ENCODE peak calls at places on chromosomes 1 and 21, in four cellular contexts. H, S, I and A are unnamed samples.

GRCh38 chr1:84539972-84540371 is 33.6 kb upstream of the GNG5 start:
- DNase-seq in H (no peak), S (no peak), I (no peak), A (no peak)

GRCh38 chr1:217029311-217030157 is 306.3 kb upstream of the ESRRG start:
- DNase-seq in H (no peak), S (no peak), I (peak), A (no peak)

GRCh38 chr1:119929643-119930310 is 33.5 kb upstream of the ADAM30 start:
- DNase-seq in H (no peak), S (no peak), I (no peak), A (no peak)

GRCh38 chr1:86487131-86487804 is 18.5 kb downstream of the CLCA1 start:
- DNase-seq in H (peak), S (no peak), I (no peak), A (no peak)

GRCh38 chr1:162317659-162318058 is 59.0 kb downstream of the SPATA46 start:
- DNase-seq in H (no peak), S (no peak), I (no peak), A (no peak)

GRCh38 chr1:3530086-3530930 is 75.8 kb downstream of the ARHGEF16 start:
- DNase-seq in H (no peak), S (no peak), I (peak), A (no peak)

GRCh38 chr1:8818325-8818775 is 910 bp upstream of the RERE start:
- DNase-seq in H (no peak), S (no peak), I (peak), A (no peak)

GRCh38 chr1:59332983-59333382 is 36.1 kb downstream of the FGGY start:
- DNase-seq in H (no peak), S (no peak), I (no peak), A (no peak)

GRCh38 chr1:69269491-69269890 is 298.2 kb upstream of the LRRC7 start:
- DNase-seq in H (no peak), S (no peak), I (no peak), A (no peak)

GRCh38 chr1:12232221-12232620 is 2.4 kb downstream of the VPS13D start:
- DNase-seq in H (peak), S (no peak), I (peak), A (no peak)

GRCh38 chr1:201219481-201220387 is 29.1 kb downstream of the IGFN1 start:
- DNase-seq in H (no peak), S (no peak), I (no peak), A (no peak)

GRCh38 chr1:31010081-31010989 is 55.2 kb downstream of the PUM1 start:
- DNase-seq in H (no peak), S (no peak), I (no peak), A (no peak)

GRCh38 chr1:107152332-107152731 is 11.5 kb downstream of the NTNG1 start:
- DNase-seq in H (no peak), S (no peak), I (no peak), A (no peak)

GRCh38 chr1:230459463-230459862 is 33.3 kb upstream of the PGBD5 start:
- DNase-seq in H (no peak), S (no peak), I (no peak), A (no peak)

GRCh38 chr1:44024031-44024902 is 7.0 kb downstream of the SLC6A9 start:
- DNase-seq in H (no peak), S (peak), I (peak), A (no peak)

GRCh38 chr21:31663584-31664249 is 4.2 kb downstream of the SOD1 start:
- DNase-seq in H (no peak), S (no peak), I (no peak), A (no peak)

GRCh38 chr1:247054992-247055415 is 23.6 kb downstream of the ZNF670 start:
- DNase-seq in H (no peak), S (no peak), I (peak), A (no peak)

GRCh38 chr1:173476197-173476663 is 905 bp upstream of the PRDX6 start:
- DNase-seq in H (no peak), S (no peak), I (no peak), A (no peak)

GRCh38 chr1:199124351-199124750 is 485.5 kb downstream of the PTPRC start:
- DNase-seq in H (no peak), S (no peak), I (no peak), A (no peak)

GRCh38 chr1:161958425-161958824 is 65.2 kb downstream of the OLFML2B start:
- DNase-seq in H (no peak), S (no peak), I (no peak), A (no peak)

GRCh38 chr1:245434285-245434684 is 279.5 kb downstream of the KIF26B start:
- DNase-seq in H (no peak), S (no peak), I (no peak), A (no peak)

GRCh38 chr1:11982010-11982392 is 1.8 kb downstream of the MFN2 start:
- DNase-seq in H (no peak), S (no peak), I (no peak), A (no peak)

GRCh38 chr1:153985341-153985912 is 712 bp downstream of the RAB13 start:
- DNase-seq in H (peak), S (no peak), I (no peak), A (no peak)

GRCh38 chr1:17215545-17215890 is 10.6 kb downstream of the PADI1 start:
- DNase-seq in H (no peak), S (no peak), I (no peak), A (no peak)

GRCh38 chr1:113490384-113490783 is 100.1 kb downstream of the MAGI3 start:
- DNase-seq in H (no peak), S (no peak), I (no peak), A (no peak)

GRCh38 chr1:19815801-19816736 is 986 bp upstream of the RNF186 start:
- DNase-seq in H (no peak), S (peak), I (peak), A (no peak)

GRCh38 chr1:115332813-115333608 is 5.0 kb downstream of the NGF start:
- DNase-seq in H (peak), S (no peak), I (no peak), A (no peak)

GRCh38 chr1:23074012-23074411 is 54.7 kb downstream of the KDM1A start:
- DNase-seq in H (no peak), S (no peak), I (no peak), A (no peak)

GRCh38 chr1:163231385-163231784 is 28.7 kb upstream of the RGS5 start:
- DNase-seq in H (no peak), S (no peak), I (no peak), A (no peak)

GRCh38 chr1:169043823-169044222 is 62.7 kb upstream of the ATP1B1 start:
- DNase-seq in H (no peak), S (no peak), I (no peak), A (no peak)

GRCh38 chr1:184975208-184975875 is 1.0 kb upstream of the NIBAN1 start:
- DNase-seq in H (no peak), S (no peak), I (peak), A (no peak)

GRCh38 chr1:63888984-63889383 is 115.2 kb downstream of the ROR1 start:
- DNase-seq in H (no peak), S (no peak), I (no peak), A (no peak)